ENCODE peak calls at places on chromosomes 2 and 18, in six cellular contexts. A is HFF-Myc; H is aorta; V is T follicular helper cell; U is IMR-90; Y is stimulated activated CD8-positive, alpha-beta memory T cell treated with anti-CD3 and anti-CD28 coated beads, Interleukin-15, amount 100 ng/mL, for 24 hours. E is an unnamed sample.

GRCh38 chr18:34077599-34077998 is 147.1 kb downstream of the NOL4 start:
- DNase-seq in A (no peak), H (no peak), V (no peak), U (no peak), Y (no peak), E (no peak)

GRCh38 chr18:22314001-22314400 is 103.7 kb downstream of the CTAGE1 start:
- DNase-seq in A (no peak), H (no peak), V (no peak), U (peak), Y (no peak), E (no peak)

GRCh38 chr2:197273485-197273884 is 37.1 kb downstream of the ANKRD44 start:
- DNase-seq in A (no peak), H (no peak), V (no peak), U (no peak), Y (no peak), E (no peak)

GRCh38 chr2:217270801-217271121 is 410.9 kb upstream of the TNP1 start:
- DNase-seq in A (no peak), H (no peak), V (no peak), U (peak), Y (no peak), E (no peak)

GRCh38 chr2:165794520-165794882 is 454 bp upstream of the GALNT3 start:
- DNase-seq in A (no peak), H (peak), V (no peak), U (peak), Y (peak), E (peak)

GRCh38 chr2:193101591-193101990 is 906.9 kb upstream of the TMEFF2 start:
- DNase-seq in A (no peak), H (peak), V (no peak), U (no peak), Y (no peak), E (peak)

GRCh38 chr18:62925031-62925688 is 209.8 kb downstream of the PHLPP1 start:
- DNase-seq in A (no peak), H (no peak), V (no peak), U (peak), Y (no peak), E (no peak)

GRCh38 chr18:79680100-79680879 is 687 bp downstream of the CTDP1 start:
- DNase-seq in A (no peak), H (no peak), V (peak), U (peak), Y (no peak), E (peak)

GRCh38 chr18:26804474-26804873 is 61.0 kb downstream of the AQP4 start:
- DNase-seq in A (no peak), H (no peak), V (no peak), U (no peak), Y (no peak), E (no peak)

GRCh38 chr2:178265851-178266250 is 71.5 kb downstream of the OSBPL6 start:
- DNase-seq in A (no peak), H (no peak), V (no peak), U (no peak), Y (no peak), E (no peak)

GRCh38 chr18:23977709-23978483 is 36.7 kb upstream of the TTC39C start:
- DNase-seq in A (no peak), H (no peak), V (peak), U (peak), Y (no peak), E (no peak)

GRCh38 chr2:226334981-226335720 is 464.5 kb downstream of the IRS1 start:
- DNase-seq in A (no peak), H (no peak), V (no peak), U (peak), Y (no peak), E (no peak)

GRCh38 chr2:68769586-68770270 is 35.1 kb downstream of the ARHGAP25 start:
- DNase-seq in A (no peak), H (no peak), V (peak), U (no peak), Y (no peak), E (no peak)

GRCh38 chr18:63126134-63127067 is 193.2 kb downstream of the BCL2 start:
- DNase-seq in A (no peak), H (no peak), V (no peak), U (no peak), Y (no peak), E (no peak)

GRCh38 chr18:13257361-13257980 is 38.9 kb downstream of the LDLRAD4 start:
- DNase-seq in A (no peak), H (no peak), V (no peak), U (no peak), Y (no peak), E (no peak)

GRCh38 chr2:226932443-226932842 is 96.6 kb downstream of the RHBDD1 start:
- DNase-seq in A (no peak), H (no peak), V (no peak), U (no peak), Y (no peak), E (no peak)

GRCh38 chr2:56705713-56706112 is 521.9 kb downstream of the CCDC85A start:
- DNase-seq in A (no peak), H (no peak), V (no peak), U (no peak), Y (no peak), E (no peak)

GRCh38 chr2:84314901-84315330 is 144.2 kb downstream of the SUCLG1 start:
- DNase-seq in A (no peak), H (peak), V (peak), U (peak), Y (peak), E (peak)

GRCh38 chr2:148998162-148998830 is 40.2 kb upstream of the LYPD6B start:
- DNase-seq in A (no peak), H (no peak), V (no peak), U (no peak), Y (no peak), E (no peak)

GRCh38 chr2:134124047-134124753 is 129.7 kb upstream of the MGAT5 start:
- DNase-seq in A (no peak), H (no peak), V (no peak), U (peak), Y (no peak), E (no peak)

GRCh38 chr18:63883617-63884016 is 3.9 kb upstream of the SERPINB2 start:
- DNase-seq in A (no peak), H (no peak), V (no peak), U (no peak), Y (no peak), E (no peak)

GRCh38 chr2:220811952-220812570 is 760.0 kb downstream of the EPHA4 start:
- DNase-seq in A (no peak), H (no peak), V (no peak), U (peak), Y (no peak), E (no peak)

GRCh38 chr2:102120261-102121259 is 22.0 kb upstream of the IL1R1 start:
- DNase-seq in A (no peak), H (no peak), V (no peak), U (no peak), Y (no peak), E (no peak)

GRCh38 chr2:170006592-170007327 is 171.2 kb upstream of the MYO3B start:
- DNase-seq in A (no peak), H (no peak), V (no peak), U (peak), Y (no peak), E (no peak)

GRCh38 chr2:240584486-240585031 is 2.0 kb upstream of the CAPN10 start:
- DNase-seq in A (peak), H (peak), V (no peak), U (no peak), Y (no peak), E (peak)

GRCh38 chr2:60806988-60807681 is 51.1 kb downstream of the PAPOLG start:
- DNase-seq in A (peak), H (peak), V (no peak), U (peak), Y (no peak), E (no peak)

GRCh38 chr18:57915848-57916596 is 112.9 kb upstream of the ATP8B1 start:
- DNase-seq in A (no peak), H (no peak), V (no peak), U (peak), Y (no peak), E (no peak)

GRCh38 chr2:218224206-218224605 is 7.2 kb downstream of the ARPC2 start:
- DNase-seq in A (no peak), H (no peak), V (no peak), U (peak), Y (no peak), E (no peak)

GRCh38 chr2:227471924-227472264 is at the start of gene AGFG1:
- DNase-seq in A (peak), H (peak), V (peak), U (peak), Y (peak), E (peak)